ENCODE peak calls at places on chromosomes 7 and 10, in eight cellular contexts. Z, A, H, J, I, W, Y and O are unnamed samples.

GRCh38 chr10:22893776-22894175 is 34.1 kb upstream of the ARMC3 start:
- DNase-seq in A (no peak), H (no peak), I (no peak), W (no peak), Z (no peak), J (no peak), Y (no peak), O (no peak)

GRCh38 chr7:29946428-29947186 is 43.0 kb downstream of the SCRN1 start:
- DNase-seq in J (no peak), I (no peak), A (peak), W (no peak), H (peak), Z (no peak), Y (peak), O (no peak)

GRCh38 chr10:132023092-132023811 is 41.5 kb upstream of the BNIP3 start:
- DNase-seq in W (peak), J (peak), A (peak), Z (peak), H (peak), I (peak), Y (peak), O (peak)

GRCh38 chr7:37448057-37448636 is 517 bp downstream of the ELMO1 start:
- DNase-seq in Y (no peak), W (no peak), I (no peak), A (no peak), J (peak), Z (no peak), H (no peak), O (no peak)

GRCh38 chr7:78018541-78019456 is 220.2 kb downstream of the PHTF2 start:
- DNase-seq in Y (peak), H (peak), I (peak), W (peak), J (peak), Z (no peak), A (peak), O (peak)

GRCh38 chr7:33107136-33108066 is 1.8 kb downstream of the RP9 start:
- DNase-seq in J (no peak), Z (peak), A (peak), Y (no peak), W (peak), I (peak), H (peak), O (no peak)

GRCh38 chr10:44390585-44391072 is 5.7 kb upstream of the CXCL12 start:
- DNase-seq in J (peak), H (peak), Z (no peak), A (peak), Y (peak), W (no peak), I (no peak), O (no peak)

GRCh38 chr7:82740246-82740848 is 296.8 kb upstream of the CACNA2D1 start:
- DNase-seq in W (no peak), Y (no peak), Z (no peak), H (peak), I (peak), A (peak), J (no peak), O (no peak)

GRCh38 chr10:129968020-129968861 is 4.2 kb upstream of the EBF3 start:
- DNase-seq in H (no peak), J (peak), Y (peak), A (no peak), I (no peak), Z (no peak), W (peak), O (no peak)

GRCh38 chr10:113062977-113063967 is 113.2 kb downstream of the TCF7L2 start:
- DNase-seq in J (no peak), Z (no peak), Y (no peak), W (no peak), H (no peak), I (no peak), A (no peak), O (no peak)

GRCh38 chr7:66756859-66757258 is 16.3 kb downstream of the RABGEF1 start:
- DNase-seq in H (no peak), Y (no peak), J (no peak), I (no peak), Z (no peak), A (no peak), W (no peak), O (no peak)

GRCh38 chr10:94112321-94112720 is 118.6 kb downstream of the PLCE1 start:
- DNase-seq in W (no peak), Y (no peak), H (no peak), A (no peak), Z (no peak), J (no peak), I (no peak), O (no peak)

GRCh38 chr10:107071301-107071700 is 93.2 kb downstream of the SORCS1 start:
- DNase-seq in H (no peak), J (no peak), W (no peak), I (no peak), Y (no peak), A (no peak), Z (no peak), O (no peak)

GRCh38 chr10:60977161-60978128 is 33.5 kb upstream of the RHOBTB1 start:
- DNase-seq in I (no peak), A (no peak), J (no peak), H (no peak), W (no peak), Y (no peak), Z (no peak), O (no peak)

GRCh38 chr10:80900661-80901060 is 363.0 kb downstream of the SH2D4B start:
- DNase-seq in I (no peak), A (no peak), H (no peak), Y (no peak), W (no peak), J (no peak), Z (no peak), O (peak)